ENCODE peak calls at places on chromosomes 7 and 10, in ten cellular contexts. O, Z, C, U, P, M, S, J, G and N are unnamed samples.

GRCh38 chr7:112853429-112853828 is 63.2 kb upstream of the TMEM168 start:
- DNase-seq in P (no peak), J (no peak), Z (no peak), U (no peak), G (no peak), M (no peak), C (no peak), S (no peak), O (no peak), N (no peak)

GRCh38 chr10:92742331-92743228 is 52.8 kb downstream of the HHEX start:
- DNase-seq in O (peak; percentile 81), Z (no peak), S (no peak), J (no peak), U (no peak), C (no peak), P (no peak), G (no peak), M (peak; percentile 77), N (no peak)

GRCh38 chr7:106545275-106545674 is 115.7 kb downstream of the CCDC71L start:
- DNase-seq in U (no peak), P (no peak), Z (no peak), C (no peak), O (no peak), M (no peak), G (no peak), J (no peak), S (no peak), N (no peak)

GRCh38 chr10:87767253-87767652 is 50.8 kb downstream of the ATAD1 start:
- DNase-seq in M (no peak), G (no peak), C (no peak), Z (peak; percentile 47), S (no peak), J (no peak), U (no peak), P (no peak), O (no peak), N (no peak)

GRCh38 chr7:55539380-55539779 is 32.9 kb downstream of the VOPP1 start:
- DNase-seq in S (no peak), U (no peak), G (no peak), O (no peak), P (no peak), C (no peak), M (no peak), J (no peak), Z (peak; percentile 61), N (no peak)

GRCh38 chr7:40530292-40530691 is 395.5 kb downstream of the SUGCT start:
- DNase-seq in Z (peak; percentile 83), O (no peak), S (no peak), J (no peak), G (no peak), C (no peak), U (no peak), P (no peak), M (no peak), N (no peak)

GRCh38 chr10:73649876-73650536 is 5.8 kb downstream of the SYNPO2L start:
- DNase-seq in M (no peak), Z (peak; percentile 75), G (no peak), S (no peak), C (no peak), P (no peak), U (no peak), O (no peak), J (no peak), N (no peak)

GRCh38 chr7:42236266-42237161 is 495 bp downstream of the GLI3 start:
- DNase-seq in P (peak; percentile 66), G (peak; percentile 73), J (peak; percentile 55), M (no peak), U (peak; percentile 48), O (no peak), S (peak; percentile 25), Z (peak; percentile 72), C (peak; percentile 36), N (peak; percentile 66)

GRCh38 chr7:4700577-4701235 is 18.6 kb downstream of the FOXK1 start:
- DNase-seq in M (no peak), G (no peak), J (no peak), C (peak; percentile 36), Z (peak; percentile 100), S (peak; percentile 60), P (peak; percentile 91), U (no peak), O (no peak), N (peak; percentile 70)

DNA sequence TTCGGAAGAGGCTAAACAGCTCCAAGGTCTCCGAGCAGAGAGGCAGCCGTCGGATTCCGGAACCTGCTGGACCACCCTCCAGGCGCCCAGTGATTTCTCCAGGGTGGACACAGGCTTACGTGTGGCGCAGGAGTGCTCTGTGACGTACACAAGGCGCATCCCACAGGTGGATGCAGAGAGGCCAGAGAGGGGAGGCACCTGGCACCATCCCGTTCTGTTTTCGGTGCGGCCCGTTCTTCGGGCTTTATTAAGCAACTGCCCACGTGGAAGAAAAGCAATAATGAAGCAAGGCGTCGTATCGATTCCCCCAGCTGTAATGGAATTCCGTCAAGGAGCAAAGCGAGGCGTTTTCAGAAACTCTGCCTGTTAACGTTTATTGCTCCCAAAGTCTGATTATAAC is 163.6 kb downstream of the PTPRN2 start:
- DNase-seq in U (no peak), Z (no peak), O (no peak), S (no peak), J (no peak), C (no peak), G (no peak), P (no peak), M (peak; percentile 14), N (no peak)
- TF ChIP-seq POLR2A in U (no peak), Z (no peak), O (no peak), S (no peak), J (no peak), C (no peak), G (no peak), P (no peak), M (no peak), N (no peak)

GRCh38 chr10:35642023-35642792 is at the start of gene FZD8:
- DNase-seq in J (peak; percentile 95), S (peak; percentile 92), U (peak; percentile 89), G (peak; percentile 91), M (peak; percentile 92), C (peak; percentile 94), Z (peak; percentile 90), O (no peak), P (peak; percentile 95), N (peak; percentile 94)

GRCh38 chr10:35640474-35640873 is 1.6 kb downstream of the FZD8 start:
- DNase-seq in O (no peak), C (peak; percentile 80), G (peak; percentile 45), J (peak; percentile 72), U (peak; percentile 55), Z (peak; percentile 76), P (peak; percentile 61), M (peak; percentile 66), S (peak; percentile 85), N (peak; percentile 75)

GRCh38 chr10:35639651-35640311 is 2.3 kb downstream of the FZD8 start:
- DNase-seq in Z (peak; percentile 70), C (peak; percentile 28), U (peak; percentile 20), P (peak; percentile 48), M (no peak), J (peak; percentile 55), S (peak; percentile 51), O (no peak), G (peak; percentile 23), N (peak; percentile 42)

GRCh38 chr10:35641430-35642015 is 573 bp downstream of the FZD8 start:
- DNase-seq in M (no peak), O (no peak), Z (peak; percentile 42), S (peak; percentile 42), G (no peak), P (no peak), J (no peak), C (no peak), U (no peak), N (no peak)

DNA sequence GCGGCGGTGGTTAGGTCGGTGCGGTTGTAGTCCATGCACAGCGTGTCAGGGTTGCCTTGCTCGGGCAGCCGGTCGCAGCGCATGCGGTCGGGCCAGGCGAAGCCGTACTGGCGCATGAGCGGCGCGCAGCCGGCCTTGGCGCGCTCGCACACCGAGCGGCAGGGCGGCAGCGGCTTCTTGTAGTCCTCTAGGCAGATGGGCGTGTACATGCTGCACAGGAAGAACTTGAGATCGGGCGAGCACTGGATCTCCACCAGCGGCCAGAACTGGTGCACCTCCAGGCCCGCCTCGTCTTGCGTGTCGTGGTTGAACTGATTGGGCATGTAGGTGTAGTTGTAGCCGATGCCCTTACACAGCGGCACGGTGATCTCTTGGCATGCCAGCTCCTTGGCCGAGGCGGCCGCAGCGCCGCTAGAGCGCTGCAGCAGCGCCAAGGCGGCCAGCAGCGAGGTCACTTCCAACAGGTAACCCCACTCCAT is 1.1 kb downstream of the FZD8 start:
- DNase-seq in S (peak; percentile 90), P (peak; percentile 76), O (no peak), J (peak; percentile 82), Z (peak; percentile 87), C (peak; percentile 73), U (peak; percentile 37), M (peak; percentile 70), G (peak; percentile 56), N (peak; percentile 69)
- TF ChIP-seq POLR2A in S (peak; percentile 39), P (no peak), O (no peak), J (peak; percentile 62), Z (no peak), C (no peak), U (no peak), M (no peak), G (no peak), N (no peak)

GRCh38 chr10:51700228-51700835 is 937 bp upstream of the CSTF2T start:
- DNase-seq in U (peak; percentile 63), C (no peak), O (no peak), S (no peak), J (peak; percentile 73), Z (no peak), P (no peak), G (peak; percentile 23), M (no peak), N (peak; percentile 69)

GRCh38 chr10:51696251-51696650 is 3.1 kb downstream of the CSTF2T start:
- DNase-seq in U (no peak), G (no peak), C (no peak), M (no peak), Z (no peak), S (no peak), J (no peak), P (no peak), O (no peak), N (no peak)

GRCh38 chr10:51699145-51699474 is 285 bp downstream of the CSTF2T start:
- DNase-seq in J (no peak), C (peak; percentile 28), U (no peak), S (no peak), O (no peak), G (no peak), M (no peak), P (no peak), Z (no peak), N (no peak)

GRCh38 chr10:51698473-51699063 is 827 bp downstream of the CSTF2T start:
- DNase-seq in U (no peak), C (no peak), M (peak; percentile 48), O (no peak), S (no peak), Z (no peak), G (peak; percentile 23), P (no peak), J (peak; percentile 15), N (no peak)

GRCh38 chr10:51699475-51700227 is at the start of gene CSTF2T:
- DNase-seq in C (peak; percentile 86), U (peak; percentile 89), S (peak; percentile 97), O (peak; percentile 78), G (peak; percentile 91), P (peak; percentile 93), M (peak; percentile 96), J (peak; percentile 83), Z (peak; percentile 96), N (peak; percentile 93)
- TF ChIP-seq POLR2A in C (peak; percentile 39), U (peak; percentile 17), S (peak; percentile 73), O (peak; percentile 84), G (peak; percentile 35), P (peak; percentile 83), M (peak; percentile 46), J (peak; percentile 60), Z (peak; percentile 68), N (no peak)

GRCh38 chr10:27745719-27746363 is at the start of gene MKX:
- DNase-seq in G (peak; percentile 50), Z (peak; percentile 44), M (peak; percentile 54), O (no peak), U (peak; percentile 28), S (peak; percentile 31), C (peak; percentile 39), P (peak; percentile 13), J (peak; percentile 42), N (peak; percentile 22)
- TF ChIP-seq POLR2A in G (no peak), Z (no peak), M (no peak), O (no peak), U (no peak), S (no peak), C (no peak), P (no peak), J (no peak), N (no peak)